ENCODE peak calls at places on chromosome 2, in nine cellular contexts. M is HT1080; X is stimulated activated CD4-positive, alpha-beta T cell treated with anti-CD3 and anti-CD28 coated beads, Interleukin-2, amount 100 ng/mL, for 48 hours; Y is neural progenitor cell; I is cardiac fibroblast; J is activated CD8-positive, alpha-beta memory T cell treated with anti-CD3 and anti-CD28 coated beads for 4 hours; E is naive thymus-derived CD4-positive, alpha-beta T cell; P is activated CD4-positive, CD25-positive, alpha-beta regulatory T cell treated with anti-CD3 and anti-CD28 coated beads, Interleukin-2, amount 50 U/mL, for 72 hours; U is tibial artery. V is an unnamed sample.

GRCh38 chr2:208235860-208236259 is 19.0 kb downstream of the IDH1 start:
- DNase-seq in M (no peak), X (no peak), Y (no peak), I (no peak), J (no peak), E (no peak), P (no peak), U (no peak), V (no peak)

GRCh38 chr2:42117923-42118758 is 51.0 kb upstream of the EML4 start:
- DNase-seq in M (peak; percentile 94), X (no peak), Y (no peak), I (peak; percentile 87), J (no peak), E (no peak), P (no peak), U (no peak), V (no peak)

GRCh38 chr2:9191044-9191481 is 15.5 kb upstream of the ASAP2 start:
- DNase-seq in M (peak; percentile 75), X (no peak), Y (peak; percentile 60), I (peak; percentile 98), J (no peak), E (no peak), P (no peak), U (peak; percentile 92), V (no peak)

GRCh38 chr2:10911291-10912075 is at the start of gene KCNF1:
- DNase-seq in M (peak; percentile 58), X (no peak), Y (peak; percentile 96), I (peak; percentile 60), J (no peak), E (no peak), P (peak; percentile 23), U (no peak), V (peak; percentile 69)

GRCh38 chr2:150120271-150120950 is 367.1 kb downstream of the RND3 start:
- DNase-seq in M (no peak), X (no peak), Y (peak; percentile 71), I (no peak), J (no peak), E (no peak), P (no peak), U (no peak), V (no peak)

GRCh38 chr2:174836345-174836999 is 72.2 kb upstream of the CHRNA1 start:
- DNase-seq in M (peak; percentile 92), X (no peak), Y (no peak), I (peak; percentile 96), J (no peak), E (no peak), P (no peak), U (no peak), V (no peak)

GRCh38 chr2:12083081-12083569 is 336.7 kb downstream of the LPIN1 start:
- DNase-seq in M (no peak), X (no peak), Y (no peak), I (no peak), J (no peak), E (no peak), P (no peak), U (no peak), V (no peak)

GRCh38 chr2:124699001-124699565 is 674.0 kb downstream of the CNTNAP5 start:
- DNase-seq in M (no peak), X (no peak), Y (no peak), I (no peak), J (no peak), E (no peak), P (no peak), U (no peak), V (no peak)

GRCh38 chr2:234669611-234670010 is 172.7 kb upstream of the ARL4C start:
- DNase-seq in M (no peak), X (no peak), Y (peak; percentile 48), I (no peak), J (no peak), E (no peak), P (no peak), U (no peak), V (no peak)

GRCh38 chr2:72035518-72036172 is 112.0 kb downstream of the CYP26B1 start:
- DNase-seq in M (no peak), X (no peak), Y (no peak), I (peak; percentile 66), J (no peak), E (no peak), P (no peak), U (no peak), V (no peak)

GRCh38 chr2:237213325-237214040 is 127.8 kb downstream of the COPS8 start:
- DNase-seq in M (peak; percentile 59), X (no peak), Y (no peak), I (peak; percentile 92), J (no peak), E (no peak), P (no peak), U (peak; percentile 67), V (no peak)

GRCh38 chr2:196291873-196292800 is 120.8 kb upstream of the STK17B start:
- DNase-seq in M (peak; percentile 33), X (no peak), Y (no peak), I (no peak), J (no peak), E (no peak), P (no peak), U (no peak), V (no peak)

V was measured in SHP77 treated with DMSO at 0.1 percent for 48 hours.